ENCODE peak calls at places on chromosomes 7 and 10, in eight cellular contexts. Q is activated CD8-positive, alpha-beta memory T cell treated with anti-CD3 and anti-CD28 coated beads, Interleukin-2, amount 10 ng/mL, durations not matched to agents 7 days and 5 days; S is pancreas; H is osteocyte; T is EL; R is bronchial epithelial cell; B is IMR-90; J is NCI-H345. G is an unnamed sample.

GRCh38 chr7:2621061-2621828 is 10.5 kb upstream of the TTYH3 start:
- DNase-seq in Q (no peak), S (no peak), H (no peak), T (peak; percentile 61), R (no peak), B (peak; percentile 68), J (no peak), G (no peak)

GRCh38 chr7:44045226-44046014 is 918 bp downstream of the DBNL start:
- DNase-seq in Q (peak; percentile 45), S (no peak), H (no peak), T (no peak), R (peak; percentile 46), B (no peak), J (no peak), G (no peak)

GRCh38 chr7:73866446-73866767 is 5.4 kb downstream of the TMEM270 start:
- DNase-seq in Q (no peak), S (no peak), H (no peak), T (no peak), R (no peak), B (no peak), J (no peak), G (no peak)

GRCh38 chr10:49502358-49502757 is 36.6 kb downstream of the ERCC6 start:
- DNase-seq in Q (no peak), S (no peak), H (no peak), T (peak; percentile 15), R (no peak), B (peak; percentile 22), J (no peak), G (no peak)

GRCh38 chr7:20399516-20399915 is 68.8 kb downstream of the ITGB8 start:
- DNase-seq in Q (no peak), S (no peak), H (no peak), T (no peak), R (peak; percentile 74), B (peak; percentile 17), J (no peak), G (no peak)

GRCh38 chr10:119131512-119132240 is 27.8 kb downstream of the DENND10 start:
- DNase-seq in Q (peak; percentile 78), S (no peak), H (no peak), T (peak; percentile 31), R (no peak), B (peak; percentile 54), J (no peak), G (no peak)

GRCh38 chr10:106560925-106561640 is 603.4 kb downstream of the SORCS1 start:
- DNase-seq in Q (no peak), S (no peak), H (peak; percentile 7), T (peak; percentile 82), R (peak; percentile 79), B (peak; percentile 77), J (no peak), G (no peak)

GRCh38 chr7:39847227-39847626 is 102.8 kb upstream of the CDK13 start:
- DNase-seq in Q (no peak), S (no peak), H (no peak), T (no peak), R (no peak), B (peak; percentile 12), J (no peak), G (no peak)

GRCh38 chr7:121480058-121480457 is 84.0 kb upstream of the FAM3C start:
- DNase-seq in Q (no peak), S (no peak), H (no peak), T (peak; percentile 33), R (peak; percentile 24), B (no peak), J (peak; percentile 8), G (no peak)

GRCh38 chr10:44827431-44828006 is 83.6 kb upstream of the TMEM72 start:
- DNase-seq in Q (no peak), S (no peak), H (peak; percentile 93), T (no peak), R (no peak), B (no peak), J (no peak), G (no peak)

GRCh38 chr10:49138361-49138891 is 4.6 kb upstream of the FAM170B start:
- DNase-seq in Q (peak; percentile 19), S (peak; percentile 35), H (peak; percentile 69), T (peak; percentile 46), R (no peak), B (peak; percentile 87), J (no peak), G (no peak)

GRCh38 chr7:39952378-39952777 is 2.3 kb downstream of the CDK13 start:
- DNase-seq in Q (no peak), S (no peak), H (no peak), T (peak; percentile 31), R (peak; percentile 50), B (peak; percentile 54), J (no peak), G (no peak)

GRCh38 chr10:110867807-110868465 is 3.8 kb upstream of the PDCD4 start:
- DNase-seq in Q (no peak), S (no peak), H (no peak), T (no peak), R (no peak), B (no peak), J (no peak), G (no peak)

GRCh38 chr7:27670676-27671075 is 8.0 kb upstream of the HIBADH start:
- DNase-seq in Q (no peak), S (no peak), H (no peak), T (no peak), R (no peak), B (no peak), J (no peak), G (no peak)

GRCh38 chr10:90579602-90580242 is 278.1 kb downstream of the HTR7 start:
- DNase-seq in Q (no peak), S (no peak), H (no peak), T (peak; percentile 38), R (peak; percentile 80), B (peak; percentile 52), J (no peak), G (no peak)

GRCh38 chr10:83991986-83992753 is 147.1 kb upstream of the GHITM start:
- DNase-seq in Q (peak; percentile 43), S (peak; percentile 33), H (no peak), T (peak; percentile 8), R (peak; percentile 33), B (no peak), J (peak; percentile 4), G (no peak)

GRCh38 chr7:45120-46090 is 147.0 kb upstream of the FAM20C start:
- DNase-seq in Q (peak; percentile 36), S (peak; percentile 12), H (peak; percentile 82), T (no peak), R (no peak), B (no peak), J (no peak), G (no peak)

G was measured in cerebellar nuclear complex.